ENCODE peak calls at places on chromosomes 6 and 20, in four cellular contexts. H is A549, M is IMR-90, L is K562. F is an unnamed sample.

GRCh38 chr6:170201361-170201760 is 89.5 kb downstream of the DLL1 start:
- DNase-seq in H (no peak), L (no peak), M (no peak), F (no peak)

GRCh38 chr6:89013463-89013862 is 50.0 kb upstream of the RNGTT start:
- DNase-seq in L (no peak), M (no peak), H (no peak), F (no peak)

GRCh38 chr20:34017610-34018009 is 23.9 kb downstream of the RALY start:
- DNase-seq in M (peak; percentile 98), H (no peak), L (no peak), F (no peak)

GRCh38 chr20:53917145-53918009 is 153.0 kb downstream of the BCAS1 start:
- DNase-seq in L (peak; percentile 84), M (no peak), H (no peak), F (no peak)

GRCh38 chr20:49693435-49694171 is 20.1 kb downstream of the B4GALT5 start:
- DNase-seq in M (no peak), L (no peak), H (no peak), F (no peak)

GRCh38 chr20:58759947-58760346 is 67.3 kb downstream of the NPEPL1 start:
- DNase-seq in L (no peak), M (no peak), H (no peak), F (no peak)

GRCh38 chr6:10412165-10412947 is 2.5 kb downstream of the TFAP2A start:
- DNase-seq in L (no peak), H (peak; percentile 56), M (peak; percentile 75), F (no peak)

GRCh38 chr6:8982659-8983058 is 547.3 kb upstream of the SLC35B3 start:
- DNase-seq in L (no peak), M (no peak), H (no peak), F (no peak)

GRCh38 chr6:105346052-105346451 is 56.8 kb downstream of the PREP start:
- DNase-seq in M (peak; percentile 93), H (no peak), L (no peak), F (peak; percentile 41)

GRCh38 chr6:108764580-108764950 is 83.7 kb upstream of the ARMC2 start:
- DNase-seq in H (no peak), M (no peak), L (no peak), F (peak; percentile 84)

GRCh38 chr6:169831450-169832246 is 80.2 kb downstream of the ERMARD start:
- DNase-seq in L (peak; percentile 83), H (peak; percentile 46), M (peak; percentile 36), F (peak; percentile 60)

GRCh38 chr6:87860902-87861301 is 158.9 kb upstream of the AKIRIN2 start:
- DNase-seq in M (no peak), H (no peak), L (no peak), F (no peak)

GRCh38 chr20:46430921-46431712 is 24.7 kb upstream of the ELMO2 start:
- DNase-seq in M (no peak), L (no peak), H (no peak), F (no peak)
- TF ChIP-seq MAZ in M (no peak), L (no peak), H (no peak), F (no peak)

GRCh38 chr20:13012886-13013285 is 4.1 kb downstream of the SPTLC3 start:
- DNase-seq in M (no peak), L (no peak), H (no peak), F (no peak)
- TF ChIP-seq MAZ in M (no peak), L (no peak), H (no peak), F (no peak)

GRCh38 chr6:148016013-148016412 is 326.6 kb upstream of the SASH1 start:
- DNase-seq in H (no peak), L (no peak), M (no peak), F (no peak)
- TF ChIP-seq MAZ in H (no peak), L (no peak), M (no peak), F (no peak)

GRCh38 chr6:41735427-41736206 is at the start of gene TFEB:
- DNase-seq in L (peak; percentile 95), M (peak; percentile 85), H (peak; percentile 77), F (peak; percentile 90)

GRCh38 chr6:41733707-41734665 is 1.4 kb downstream of the TFEB start:
- DNase-seq in M (peak; percentile 62), L (peak; percentile 65), H (peak; percentile 85), F (peak; percentile 76)

GRCh38 chr6:41733349-41733706 is 2.1 kb downstream of the TFEB start:
- DNase-seq in H (no peak), L (no peak), M (no peak), F (no peak)

GRCh38 chr6:41736207-41736710 is 851 bp upstream of the TFEB start:
- DNase-seq in L (peak; percentile 46), H (no peak), M (no peak), F (no peak)

DNA sequence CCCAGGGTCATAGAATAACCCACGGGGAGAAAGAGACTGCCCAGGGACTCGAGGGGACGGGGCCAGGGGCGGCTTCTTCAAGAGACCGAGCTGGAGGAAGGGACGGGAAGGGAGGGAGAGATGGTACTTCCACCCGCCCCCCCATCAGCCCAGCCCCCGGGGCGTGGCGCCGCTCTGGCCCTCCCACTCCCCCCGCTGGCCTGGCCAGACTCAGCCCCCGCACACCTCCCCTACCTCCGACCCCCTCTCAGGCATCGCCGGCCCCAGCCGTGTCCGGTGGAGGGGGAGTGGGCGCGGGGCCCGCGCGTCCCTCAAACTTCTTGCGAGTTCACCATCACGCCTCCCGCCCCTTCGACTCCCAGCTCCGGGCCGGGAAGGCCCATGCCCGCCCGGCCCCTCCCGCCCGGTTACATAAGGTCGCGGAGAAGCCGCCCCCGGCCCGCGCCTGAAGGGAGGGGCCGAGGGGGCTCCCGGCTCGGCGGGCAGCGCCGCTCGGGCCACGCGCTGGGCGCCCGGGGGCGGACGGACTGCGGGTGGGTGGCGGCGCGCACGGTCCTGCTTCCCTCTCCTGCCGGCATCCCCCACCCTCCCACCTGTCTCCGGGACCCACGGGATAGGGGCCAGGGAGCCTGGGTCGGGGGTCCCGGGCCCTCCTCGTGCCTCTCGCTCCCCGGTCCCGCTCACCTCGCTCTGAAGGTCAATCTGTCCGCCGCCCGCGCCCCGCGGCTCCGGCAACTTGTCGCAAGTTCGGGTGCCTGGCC is 562 bp downstream of the TFEB start:
- DNase-seq in M (peak; percentile 71), L (peak; percentile 77), H (peak; percentile 69), F (peak; percentile 77)
- TF ChIP-seq MAZ in M (peak; percentile 49), L (peak; percentile 57), H (no peak), F (peak; percentile 9)

GRCh38 chr20:3123542-3123941 is 36.1 kb downstream of the FASTKD5 start:
- DNase-seq in L (no peak), H (no peak), M (no peak), F (no peak)
- TF ChIP-seq MAZ in L (no peak), H (no peak), M (no peak), F (no peak)

DNA sequence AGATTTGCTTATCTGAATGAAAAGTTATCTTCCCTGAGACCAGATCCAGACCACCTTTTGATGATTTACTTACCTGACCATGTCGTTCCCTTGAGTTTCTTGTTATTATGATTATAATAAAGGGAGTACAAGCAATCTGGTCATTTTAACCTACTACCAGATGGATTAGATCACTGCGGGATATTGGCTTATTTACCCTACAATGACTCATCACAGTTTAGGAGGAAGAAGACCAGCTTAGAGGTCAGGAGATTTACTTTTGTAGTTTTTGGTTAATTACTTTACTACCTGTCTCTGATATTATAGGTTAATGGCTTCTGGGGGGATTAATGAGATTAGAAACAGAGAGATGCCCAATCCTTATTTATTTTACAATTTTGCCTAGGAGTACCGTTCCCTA is 10.7 kb downstream of the PKIB start:
- DNase-seq in H (no peak), L (no peak), M (peak; percentile 23), F (peak; percentile 7)
- TF ChIP-seq MAZ in H (no peak), L (no peak), M (no peak), F (no peak)

GRCh38 chr20:1478566-1478965 is 11.9 kb upstream of the NSFL1C start:
- DNase-seq in M (peak; percentile 52), H (peak; percentile 75), L (no peak), F (no peak)

GRCh38 chr20:1477896-1478490 is 11.3 kb upstream of the NSFL1C start:
- DNase-seq in M (no peak), L (no peak), H (no peak), F (no peak)

GRCh38 chr20:1484438-1485120 is 6.6 kb downstream of the SIRPB2 start:
- DNase-seq in H (no peak), L (no peak), M (no peak), F (no peak)

GRCh38 chr20:1474817-1475603 is 8.4 kb upstream of the NSFL1C start:
- DNase-seq in M (no peak), L (no peak), H (no peak), F (no peak)

DNA sequence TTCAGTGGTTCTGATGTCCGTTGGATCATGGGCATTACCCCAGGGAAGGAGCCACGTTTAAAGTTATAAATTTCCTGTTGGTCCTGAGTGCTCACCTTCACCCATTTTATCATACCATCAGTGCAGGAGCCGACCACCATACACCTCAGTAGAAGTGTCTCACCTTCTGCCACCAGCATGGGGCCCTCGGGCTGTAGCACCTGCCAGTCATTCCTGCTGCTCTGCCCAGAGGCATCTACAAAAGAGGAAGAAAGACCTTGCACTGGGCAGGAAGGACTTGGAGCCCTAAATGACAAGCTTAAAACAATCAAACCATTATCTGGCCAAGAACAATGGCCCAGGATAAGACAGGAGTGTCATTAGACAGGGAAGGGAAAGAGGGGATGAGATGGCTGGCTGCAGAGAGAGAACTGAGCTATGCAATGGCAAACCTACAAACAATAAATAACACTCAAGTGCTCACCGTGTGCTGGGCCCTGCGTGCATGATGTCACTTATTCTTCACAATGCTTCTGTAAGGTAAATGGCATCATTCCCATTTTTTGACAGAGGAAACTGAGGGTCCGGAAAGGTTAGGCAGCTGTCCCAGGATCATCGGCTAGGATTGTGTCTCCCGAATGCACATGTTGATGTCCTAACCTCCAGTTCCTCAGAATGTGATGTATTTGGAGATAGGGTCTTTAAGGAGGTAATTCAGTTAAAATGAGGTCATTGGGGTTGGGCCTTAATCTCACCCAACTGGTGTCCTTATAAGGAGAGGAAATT is 11.2 kb downstream of the SIRPB2 start:
- DNase-seq in H (no peak), L (no peak), M (no peak), F (no peak)
- TF ChIP-seq MAZ in H (no peak), L (no peak), M (no peak), F (no peak)

DNA sequence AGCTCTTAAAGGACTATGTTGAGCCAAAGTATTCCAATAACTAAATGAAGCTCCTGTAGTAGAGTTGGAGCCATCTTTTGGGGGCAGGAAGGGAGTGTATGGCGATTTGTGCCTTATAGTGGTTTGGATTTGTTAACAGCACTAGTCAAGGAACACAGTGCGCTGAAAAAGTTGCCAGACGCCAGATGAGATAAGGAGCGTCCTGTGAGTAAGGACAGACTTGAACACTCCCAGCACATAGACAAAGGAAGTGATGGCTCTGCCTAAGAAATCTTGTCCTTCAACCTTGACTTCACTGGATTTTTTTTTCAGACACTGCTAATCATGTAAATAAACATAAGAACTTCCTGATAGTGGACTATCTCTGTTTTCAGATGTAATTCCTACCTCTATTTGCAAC is 136.9 kb downstream of the TRMT11 start:
- DNase-seq in L (peak; percentile 90), M (peak; percentile 7), H (no peak), F (no peak)
- TF ChIP-seq MAZ in L (no peak), M (no peak), H (no peak), F (no peak)